ENCODE peak calls at places on chromosomes 6 and 20, in nine cellular contexts. R is cardiac muscle cell, P is fibroblast of lung, S is IMR-90, B is PC-9, C is adipocyte, F is heart left ventricle, G is neuronal stem cell, E is colonic mucosa. A is an unnamed sample. For H3K4me1, the result is how much of the 10 kb centered on the place peaks cover.

GRCh38 chr6:133705731-133706130 is 183.2 kb upstream of the TCF21 start:
- DNase-seq in P (peak), F (no peak), E (no peak), C (peak), B (no peak), S (peak), R (no peak), G (no peak), A (no peak)

GRCh38 chr6:43873806-43874714 is 104.0 kb downstream of the VEGFA start:
- DNase-seq in R (no peak), P (no peak), E (peak), C (no peak), G (no peak), S (no peak), F (peak), B (peak), A (no peak)

GRCh38 chr20:63651942-63652191 is 1.4 kb downstream of the STMN3 start:
- DNase-seq in E (no peak), B (no peak), C (no peak), R (no peak), G (no peak), F (no peak), S (no peak), P (no peak), A (no peak)

GRCh38 chr6:97292671-97293070 is 9.7 kb upstream of the MMS22L start:
- DNase-seq in P (peak), S (peak), F (no peak), C (no peak), E (no peak), B (no peak), G (no peak), R (no peak), A (no peak)

GRCh38 chr20:44723798-44724362 is 8.7 kb downstream of the CCN5 start:
- DNase-seq in G (no peak), B (no peak), S (no peak), P (no peak), C (no peak), R (no peak), E (no peak), F (peak), A (no peak)

GRCh38 chr20:44020406-44021148 is 105.9 kb downstream of the TOX2 start:
- DNase-seq in C (no peak), F (no peak), R (no peak), S (no peak), B (no peak), E (no peak), G (no peak), P (no peak), A (no peak)

GRCh38 chr20:1845701-1846100 is 49.5 kb upstream of the SIRPA start:
- DNase-seq in F (no peak), B (no peak), S (no peak), E (no peak), P (no peak), G (no peak), R (no peak), C (no peak), A (no peak)

GRCh38 chr6:31822038-31822821 is 5.3 kb upstream of the HSPA1B start:
- DNase-seq in F (peak), P (peak), R (peak), E (peak), S (peak), C (peak), B (peak), G (peak), A (peak)

GRCh38 chr6:43221046-43221773 is 8.1 kb downstream of the DNPH1 start:
- DNase-seq in P (peak), F (peak), G (no peak), B (no peak), C (no peak), R (no peak), S (no peak), E (no peak), A (no peak)

GRCh38 chr6:100203391-100203790 is 209.4 kb upstream of the MCHR2 start:
- DNase-seq in G (no peak), F (no peak), B (peak), R (peak), S (peak), P (peak), E (no peak), C (peak), A (no peak)

GRCh38 chr6:84979541-84979940 is 215.1 kb upstream of the TBX18 start:
- DNase-seq in P (no peak), C (peak), S (no peak), R (peak), F (no peak), B (no peak), G (no peak), E (no peak), A (no peak)

GRCh38 chr6:138964012-138964411 is 24.0 kb downstream of the REPS1 start:
- DNase-seq in S (no peak), F (no peak), G (no peak), P (no peak), R (no peak), E (no peak), C (no peak), B (no peak), A (no peak)

GRCh38 chr6:125285353-125285752 is 16.4 kb downstream of the HDDC2 start:
- DNase-seq in C (no peak), S (no peak), E (no peak), R (no peak), P (no peak), G (no peak), F (no peak), B (no peak), A (no peak)

GRCh38 chr6:107441706-107442105 is 17.7 kb downstream of the PDSS2 start:
- DNase-seq in C (no peak), F (no peak), G (no peak), R (no peak), P (no peak), E (no peak), B (no peak), S (no peak), A (no peak)

GRCh38 chr20:19761853-19762252 is 3.8 kb downstream of the RIN2 start:
- DNase-seq in B (no peak), E (no peak), G (no peak), C (no peak), P (no peak), F (no peak), R (peak), S (no peak), A (no peak)

GRCh38 chr20:31705598-31706597 is 16.8 kb downstream of the BCL2L1 start:
- DNase-seq in C (no peak), G (no peak), S (no peak), F (no peak), R (no peak), E (no peak), P (no peak), B (no peak), A (no peak)

GRCh38 chr20:17825251-17825691 is 125.5 kb downstream of the BANF2 start:
- DNase-seq in B (no peak), P (no peak), E (no peak), C (no peak), F (no peak), G (no peak), S (no peak), R (peak), A (no peak)

GRCh38 chr6:98995116-98995515 is 47.4 kb upstream of the FBXL4 start:
- DNase-seq in S (no peak), B (no peak), C (no peak), E (no peak), P (no peak), R (no peak), G (no peak), F (no peak), A (no peak)

GRCh38 chr20:38893485-38894090 is 32.6 kb upstream of the FAM83D start:
- DNase-seq in F (peak), C (peak), E (peak), B (no peak), R (peak), G (peak), P (peak), S (peak), A (peak)

GRCh38 chr20:49353348-49353747 is 75.5 kb upstream of the ZNFX1 start:
- DNase-seq in G (no peak), E (no peak), S (no peak), R (no peak), P (no peak), F (no peak), C (no peak), B (no peak), A (peak)

GRCh38 chr6:130322673-130323268 is 43.0 kb upstream of the TMEM200A start:
- DNase-seq in G (peak), E (peak), C (peak), R (peak), B (peak), S (peak), P (peak), F (no peak), A (no peak)

GRCh38 chr6:144159727-144160126 is 9.4 kb downstream of the STX11 start:
- DNase-seq in C (no peak), G (no peak), R (no peak), F (no peak), P (no peak), B (no peak), S (no peak), E (no peak), A (no peak)

GRCh38 chr6:105591053-105591452 is 188.2 kb upstream of the PREP start:
- DNase-seq in S (peak), P (peak), G (no peak), R (peak), F (no peak), B (peak), E (no peak), C (no peak), A (no peak)

GRCh38 chr20:50175938-50176933 is 14.4 kb upstream of the CEBPB start:
- DNase-seq in F (no peak), S (no peak), E (no peak), B (no peak), R (no peak), P (no peak), C (no peak), G (no peak), A (no peak)

GRCh38 chr6:144285798-144286502 is 815 bp downstream of the UTRN start:
- DNase-seq in S (peak), P (peak), C (peak), B (peak), R (peak), E (peak), F (peak), G (no peak), A (peak)

GRCh38 chr20:62977613-62978558 is 25.4 kb downstream of the SLC17A9 start:
- DNase-seq in P (no peak), S (no peak), R (no peak), E (peak), G (no peak), B (no peak), F (no peak), C (no peak), A (no peak)

GRCh38 chr6:109349419-109349987 is 32.8 kb downstream of the CD164 start:
- DNase-seq in E (peak), C (peak), B (peak), R (peak), S (peak), F (no peak), P (peak), G (no peak), A (no peak)

GRCh38 chr20:23629017-23629541 is 8.7 kb downstream of the CST3 start:
- DNase-seq in E (peak), G (no peak), F (no peak), P (peak), S (peak), C (no peak), B (peak), R (peak), A (no peak)

GRCh38 chr20:5612476-5613291 is 137.5 kb upstream of the SHLD1 start:
- DNase-seq in P (peak), R (peak), E (no peak), B (no peak), S (peak), F (no peak), C (peak), G (no peak), A (no peak)

GRCh38 chr6:158328446-158328845 is 16.2 kb downstream of the TULP4 start:
- DNase-seq in P (no peak), E (peak), C (no peak), B (peak), R (no peak), F (no peak), S (no peak), G (no peak), A (no peak)

GRCh38 chr6:34132486-34133185 is 13.3 kb downstream of the GRM4 start:
- DNase-seq in S (peak), E (no peak), P (peak), F (no peak), R (peak), C (peak), B (no peak), G (peak), A (no peak)

GRCh38 chr6:34131326-34132081 is 14.4 kb downstream of the GRM4 start:
- DNase-seq in C (no peak), P (no peak), F (no peak), S (no peak), E (no peak), R (no peak), G (no peak), B (no peak), A (no peak)

GRCh38 chr6:34129753-34130152 is 16.1 kb downstream of the GRM4 start:
- DNase-seq in C (no peak), E (no peak), P (no peak), S (no peak), R (no peak), B (no peak), F (no peak), G (no peak), A (no peak)

GRCh38 chr6:34130870-34131269 is 15.0 kb downstream of the GRM4 start:
- DNase-seq in E (no peak), F (no peak), R (no peak), G (no peak), B (no peak), P (no peak), C (no peak), S (no peak), A (no peak)

DNA sequence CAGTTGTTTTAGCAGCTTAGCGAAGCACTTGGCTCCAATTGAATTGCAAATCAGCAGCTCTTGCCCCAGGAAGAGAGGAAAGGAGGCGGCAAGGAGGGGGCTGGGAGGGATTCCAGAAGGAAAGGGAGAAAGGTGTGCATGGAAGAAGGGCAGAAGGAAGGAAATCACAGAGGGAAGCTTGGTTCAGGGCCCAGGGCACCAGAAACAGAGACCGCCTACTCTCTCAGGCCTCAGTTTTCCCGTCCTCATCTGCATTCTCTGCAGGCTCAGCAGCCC is 13.9 kb downstream of the GRM4 start:
- DNase-seq in G (no peak), F (no peak), P (no peak), S (no peak), C (no peak), B (no peak), R (no peak), E (no peak), A (no peak)
- H3K4me1 ChIP-seq in G (under half), F (under half), P (under half), S (under half), C (under half), B (under half), R (under half), E (under half), A (under half)

GRCh38 chr20:35886537-35886936 is 67.8 kb downstream of the SCAND1 start:
- DNase-seq in G (no peak), F (no peak), R (no peak), C (no peak), P (no peak), S (no peak), B (no peak), E (no peak), A (no peak)

GRCh38 chr20:35883778-35884540 is 70.3 kb downstream of the SCAND1 start:
- DNase-seq in B (peak), C (peak), S (peak), P (peak), F (peak), E (peak), G (peak), R (peak), A (peak)

GRCh38 chr20:35883341-35883777 is 70.9 kb downstream of the SCAND1 start:
- DNase-seq in B (no peak), P (peak), F (no peak), E (no peak), R (no peak), S (no peak), G (no peak), C (peak), A (no peak)

GRCh38 chr20:35885212-35885611 is 69.1 kb downstream of the SCAND1 start:
- DNase-seq in S (no peak), C (no peak), P (no peak), G (no peak), F (no peak), B (no peak), R (no peak), E (no peak), A (no peak)

DNA sequence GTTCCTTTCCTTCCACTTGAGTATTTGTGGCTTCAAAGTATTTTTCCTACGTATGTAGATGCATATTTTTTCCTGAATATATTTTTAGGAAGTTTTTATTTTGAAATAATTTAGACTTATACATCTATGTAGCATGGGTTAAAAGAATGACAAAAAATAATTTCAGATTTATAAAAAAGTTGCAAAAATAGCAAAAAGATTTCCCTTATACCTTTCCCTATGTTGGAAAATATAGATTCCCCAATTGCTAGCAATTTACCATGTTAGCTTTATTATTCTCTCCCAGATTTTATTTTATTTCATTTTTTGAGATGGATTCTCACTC is 69.8 kb downstream of the SCAND1 start:
- DNase-seq in G (no peak), E (no peak), F (no peak), S (no peak), P (no peak), B (no peak), R (no peak), C (no peak), A (no peak)
- H3K4me1 ChIP-seq in G (under half), E (under half), F (under half), S (under half), P (under half), B (under half), R (under half), C (under half), A (under half)

GRCh38 chr6:317068-317451 is 24.8 kb downstream of the DUSP22 start:
- DNase-seq in S (no peak), F (no peak), B (no peak), P (no peak), C (no peak), R (no peak), E (no peak), G (no peak), A (no peak)

GRCh38 chr6:315226-315625 is 22.9 kb downstream of the DUSP22 start:
- DNase-seq in G (no peak), S (no peak), E (no peak), B (no peak), P (no peak), F (no peak), C (no peak), R (no peak), A (no peak)

GRCh38 chr6:317452-318144 is 25.3 kb downstream of the DUSP22 start:
- DNase-seq in S (no peak), E (no peak), P (no peak), C (no peak), R (no peak), G (no peak), F (no peak), B (no peak), A (no peak)

GRCh38 chr6:316753-317038 is 24.4 kb downstream of the DUSP22 start:
- DNase-seq in S (no peak), G (no peak), C (no peak), P (no peak), F (no peak), B (no peak), R (no peak), E (no peak), A (no peak)

GRCh38 chr6:315921-316752 is 23.9 kb downstream of the DUSP22 start:
- DNase-seq in C (no peak), S (no peak), E (no peak), G (no peak), P (no peak), F (no peak), R (no peak), B (no peak), A (no peak)
- H3K4me1 ChIP-seq in C (under half), S (under half), E (under half), G (under half), P (under half), F (half or more), R (under half), B (under half), A (under half)

GRCh38 chr6:7917729-7918128 is 7.1 kb upstream of the TXNDC5 start:
- DNase-seq in E (no peak), S (no peak), B (no peak), G (no peak), F (no peak), R (no peak), C (no peak), P (no peak), A (no peak)
- H3K4me1 ChIP-seq in E (under half), S (under half), B (under half), G (under half), F (under half), R (under half), C (under half), P (under half), A (under half)

GRCh38 chr20:57584768-57585461 is 24.0 kb downstream of the PCK1 start:
- DNase-seq in F (no peak), R (no peak), C (no peak), B (no peak), G (no peak), E (no peak), S (no peak), P (no peak), A (no peak)

GRCh38 chr20:57587278-57587988 is 26.5 kb downstream of the PCK1 start:
- DNase-seq in F (no peak), R (no peak), G (no peak), E (no peak), P (no peak), S (no peak), B (no peak), C (no peak), A (peak)

GRCh38 chr20:57586370-57586793 is 25.5 kb downstream of the PCK1 start:
- DNase-seq in G (no peak), C (no peak), R (no peak), B (no peak), F (no peak), E (peak), P (no peak), S (no peak), A (peak)

GRCh38 chr20:57586943-57587277 is 26.0 kb downstream of the PCK1 start:
- DNase-seq in G (no peak), E (no peak), F (no peak), R (no peak), S (no peak), B (no peak), P (no peak), C (no peak), A (no peak)

DNA sequence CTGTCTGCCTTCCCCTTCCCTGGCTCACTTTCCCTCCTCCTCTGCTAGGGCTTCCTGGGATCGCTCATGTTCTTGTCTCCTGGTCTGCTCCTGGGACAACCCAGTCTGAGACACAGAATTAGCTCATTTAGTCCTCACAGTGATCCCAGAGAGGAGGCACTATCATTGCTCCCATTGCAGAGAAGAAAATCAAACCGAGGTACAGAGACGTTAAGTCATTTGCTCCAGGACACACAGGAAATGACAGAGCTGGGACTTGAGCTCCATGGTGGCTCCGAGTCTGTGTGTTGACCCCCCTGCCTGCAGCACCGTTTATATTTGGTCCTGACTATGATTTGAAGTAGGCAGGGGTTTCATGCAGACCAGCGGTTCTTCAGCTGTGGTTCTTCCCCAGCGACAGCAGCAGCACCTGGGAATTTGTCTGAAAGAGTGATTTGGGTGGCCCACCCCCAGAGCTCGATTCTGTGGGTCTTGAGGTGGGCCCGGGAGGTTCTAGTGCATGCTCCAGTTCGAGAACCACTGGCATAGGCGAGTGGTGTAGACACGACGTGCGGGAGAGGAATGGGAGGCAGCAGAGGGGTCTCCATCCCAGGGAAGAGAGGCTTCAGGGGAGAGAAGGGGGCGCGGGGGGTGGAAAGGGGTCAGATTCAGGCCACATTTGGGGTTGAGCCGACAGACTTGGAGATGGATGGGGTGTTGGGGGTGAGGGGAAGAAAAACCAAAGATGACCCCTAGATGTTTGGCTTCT is 24.7 kb downstream of the PCK1 start:
- DNase-seq in G (no peak), F (no peak), E (no peak), S (no peak), R (no peak), C (no peak), B (no peak), P (no peak), A (no peak)
- H3K4me1 ChIP-seq in G (under half), F (under half), E (under half), S (under half), R (under half), C (under half), B (under half), P (under half), A (under half)

A was measured in right lobe of liver.